ENCODE peak calls at places on chromosomes 2 and 18, in seven cellular contexts. One of them, this sample, is unnamed.

GRCh38 chr2:202278944-202279343 is 13.4 kb downstream of the NOP58 start:
- DNase-seq in IMR-90: peak; percentile 78
- DNase-seq in H1: no peak
- DNase-seq in mesendoderm: peak; percentile 59
- DNase-seq in neuronal stem cell: no peak
- DNase-seq in H9: no peak
- DNase-seq in trophoblast cell: no peak
- DNase-seq in this sample: peak; percentile 80

GRCh38 chr2:73232471-73233153 is 427 bp downstream of the PRADC1 start:
- DNase-seq in mesendoderm: no peak
- DNase-seq in trophoblast cell: no peak
- DNase-seq in IMR-90: no peak
- DNase-seq in H1: no peak
- DNase-seq in H9: no peak
- DNase-seq in neuronal stem cell: no peak
- DNase-seq in this sample: no peak

GRCh38 chr2:102768253-102768652 is 6.4 kb downstream of the TMEM182 start:
- DNase-seq in trophoblast cell: no peak
- DNase-seq in IMR-90: no peak
- DNase-seq in H9: no peak
- DNase-seq in mesendoderm: no peak
- DNase-seq in H1: no peak
- DNase-seq in neuronal stem cell: no peak
- DNase-seq in this sample: no peak

GRCh38 chr18:34097312-34097711 is 127.4 kb downstream of the NOL4 start:
- DNase-seq in H1: no peak
- DNase-seq in trophoblast cell: no peak
- DNase-seq in neuronal stem cell: no peak
- DNase-seq in H9: no peak
- DNase-seq in mesendoderm: no peak
- DNase-seq in IMR-90: no peak
- DNase-seq in this sample: peak; percentile 8

GRCh38 chr18:46340716-46341115 is 236.5 kb downstream of the HAUS1 start:
- DNase-seq in H9: no peak
- DNase-seq in H1: no peak
- DNase-seq in mesendoderm: no peak
- DNase-seq in neuronal stem cell: no peak
- DNase-seq in trophoblast cell: no peak
- DNase-seq in IMR-90: no peak
- DNase-seq in this sample: no peak

GRCh38 chr2:40256649-40257048 is 195.2 kb downstream of the SLC8A1 start:
- DNase-seq in IMR-90: no peak
- DNase-seq in neuronal stem cell: peak; percentile 15
- DNase-seq in trophoblast cell: no peak
- DNase-seq in mesendoderm: peak; percentile 87
- DNase-seq in H9: peak; percentile 76
- DNase-seq in H1: peak; percentile 51
- DNase-seq in this sample: no peak

GRCh38 chr2:2848621-2849443 is 517.8 kb upstream of the MYT1L start:
- DNase-seq in trophoblast cell: no peak
- DNase-seq in H9: no peak
- DNase-seq in IMR-90: no peak
- DNase-seq in neuronal stem cell: peak; percentile 24
- DNase-seq in mesendoderm: peak; percentile 38
- DNase-seq in H1: no peak
- DNase-seq in this sample: no peak

GRCh38 chr2:136057023-136057801 is 60.7 kb downstream of the CXCR4 start:
- DNase-seq in H9: no peak
- DNase-seq in H1: no peak
- DNase-seq in trophoblast cell: no peak
- DNase-seq in IMR-90: no peak
- DNase-seq in neuronal stem cell: no peak
- DNase-seq in mesendoderm: no peak
- DNase-seq in this sample: no peak

GRCh38 chr2:163637876-163638275 is 97.9 kb downstream of the FIGN start:
- DNase-seq in trophoblast cell: no peak
- DNase-seq in neuronal stem cell: peak; percentile 32
- DNase-seq in mesendoderm: no peak
- DNase-seq in H9: no peak
- DNase-seq in H1: no peak
- DNase-seq in IMR-90: no peak
- DNase-seq in this sample: no peak

GRCh38 chr2:80496770-80497169 is 192.2 kb upstream of the LRRTM1 start:
- DNase-seq in mesendoderm: no peak
- DNase-seq in H9: no peak
- DNase-seq in H1: no peak
- DNase-seq in IMR-90: peak; percentile 80
- DNase-seq in trophoblast cell: no peak
- DNase-seq in neuronal stem cell: no peak
- DNase-seq in this sample: peak; percentile 63

DNA sequence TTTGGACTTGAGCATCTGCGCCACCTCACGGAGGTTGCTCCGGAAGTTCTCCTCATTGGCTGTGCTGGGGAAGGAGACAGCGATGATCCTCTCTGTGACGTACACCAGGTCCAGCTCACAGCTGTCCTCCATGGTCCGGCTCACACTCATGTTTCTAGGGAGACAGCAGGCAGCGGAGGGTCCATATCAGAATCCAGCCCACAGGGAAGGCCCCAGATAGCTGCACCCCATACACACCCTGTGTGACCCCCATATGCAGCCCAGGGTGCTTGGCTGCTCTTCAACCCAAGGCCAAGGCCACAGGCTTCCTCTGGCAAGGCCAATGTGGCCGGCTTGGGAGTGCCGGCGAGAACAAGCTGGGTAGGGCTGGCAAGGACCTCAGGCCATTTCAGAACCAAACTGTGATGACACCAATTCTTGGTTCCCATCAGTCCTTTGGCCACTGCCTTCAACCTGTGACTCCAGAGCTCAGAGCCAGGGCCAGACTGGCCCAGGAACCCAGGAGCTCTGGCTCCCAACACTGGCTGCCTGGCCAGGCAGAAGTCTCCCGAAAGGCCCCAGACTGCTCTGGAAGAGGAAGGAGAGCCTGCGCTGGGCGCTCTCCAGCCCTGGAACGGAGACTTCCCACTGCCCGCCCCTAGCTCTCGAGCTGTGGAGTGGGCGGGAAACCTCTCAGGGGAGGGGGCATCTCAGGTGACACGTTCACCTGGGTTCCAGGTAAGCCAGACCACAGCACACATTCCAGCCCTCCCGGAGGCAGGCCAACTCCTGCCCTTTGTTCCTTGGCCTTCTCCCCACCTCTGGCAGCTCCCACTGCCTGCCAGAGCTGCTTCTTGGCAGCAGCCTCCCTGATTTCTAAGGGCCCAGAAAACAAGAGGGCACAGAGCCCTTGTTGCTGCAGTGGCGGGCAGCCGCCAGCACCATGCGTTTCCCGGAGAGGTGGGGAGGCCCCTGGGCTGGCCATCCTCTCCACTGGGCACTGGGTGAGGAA is 104.7 kb downstream of the TNS1 start:
- DNase-seq in mesendoderm: no peak
- DNase-seq in H1: no peak
- DNase-seq in H9: no peak
- DNase-seq in IMR-90: no peak
- DNase-seq in trophoblast cell: no peak
- DNase-seq in neuronal stem cell: no peak
- DNase-seq in this sample: no peak
- H2AK5ac ChIP-seq in mesendoderm: no peak overlapping the region
- H2AK5ac ChIP-seq in H1: peak overlapping the region; percentile 15
- H2AK5ac ChIP-seq in H9: no peak overlapping the region
- H2AK5ac ChIP-seq in IMR-90: peak overlapping the region; percentile 90
- H2AK5ac ChIP-seq in trophoblast cell: no peak overlapping the region
- H2AK5ac ChIP-seq in neuronal stem cell: no peak overlapping the region
- H2AK5ac ChIP-seq in this sample: no peak overlapping the region

GRCh38 chr2:174997110-174997509 is 8.1 kb downstream of the CHN1 start:
- DNase-seq in H1: no peak
- DNase-seq in trophoblast cell: no peak
- DNase-seq in mesendoderm: no peak
- DNase-seq in neuronal stem cell: no peak
- DNase-seq in IMR-90: no peak
- DNase-seq in H9: no peak
- DNase-seq in this sample: no peak
- H2AK5ac ChIP-seq in H1: no peak overlapping the region
- H2AK5ac ChIP-seq in trophoblast cell: no peak overlapping the region
- H2AK5ac ChIP-seq in mesendoderm: no peak overlapping the region
- H2AK5ac ChIP-seq in neuronal stem cell: no peak overlapping the region
- H2AK5ac ChIP-seq in IMR-90: no peak overlapping the region
- H2AK5ac ChIP-seq in H9: no peak overlapping the region
- H2AK5ac ChIP-seq in this sample: no peak overlapping the region

DNA sequence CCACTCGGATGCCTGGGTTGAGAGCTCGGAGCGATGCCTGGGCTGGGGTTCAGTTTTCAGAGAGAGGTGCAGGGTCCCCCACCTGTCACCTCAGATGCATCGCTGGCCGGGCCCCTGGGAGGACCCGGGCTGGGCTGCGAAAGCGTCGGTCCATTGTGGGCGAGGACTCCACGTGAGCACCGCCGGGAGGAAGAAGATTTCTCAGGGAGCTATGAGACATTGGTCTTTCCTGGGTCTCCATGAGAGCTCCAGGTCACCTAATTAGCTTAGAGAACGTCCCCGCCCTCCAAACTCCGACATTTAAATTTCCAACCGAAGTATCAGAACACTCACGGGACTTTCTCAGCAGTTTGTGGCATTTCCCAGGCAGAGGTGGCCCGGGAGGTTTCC is 2.2 kb downstream of the FBLN7 start:
- DNase-seq in mesendoderm: peak; percentile 50
- DNase-seq in neuronal stem cell: no peak
- DNase-seq in IMR-90: no peak
- DNase-seq in trophoblast cell: no peak
- DNase-seq in H9: no peak
- DNase-seq in H1: no peak
- DNase-seq in this sample: no peak
- H2AK5ac ChIP-seq in mesendoderm: no peak overlapping the region
- H2AK5ac ChIP-seq in neuronal stem cell: peak overlapping the region; percentile 36
- H2AK5ac ChIP-seq in IMR-90: no peak overlapping the region
- H2AK5ac ChIP-seq in trophoblast cell: peak overlapping the region; percentile 29
- H2AK5ac ChIP-seq in H9: no peak overlapping the region
- H2AK5ac ChIP-seq in H1: no peak overlapping the region
- H2AK5ac ChIP-seq in this sample: no peak overlapping the region

GRCh38 chr2:217913415-217913814 is 89.4 kb downstream of the TNS1 start:
- DNase-seq in trophoblast cell: no peak
- DNase-seq in IMR-90: no peak
- DNase-seq in H9: no peak
- DNase-seq in mesendoderm: no peak
- DNase-seq in H1: no peak
- DNase-seq in neuronal stem cell: no peak
- DNase-seq in this sample: no peak
- H2AK5ac ChIP-seq in trophoblast cell: no peak overlapping the region
- H2AK5ac ChIP-seq in IMR-90: peak overlapping the region; percentile 55
- H2AK5ac ChIP-seq in H9: no peak overlapping the region
- H2AK5ac ChIP-seq in mesendoderm: no peak overlapping the region
- H2AK5ac ChIP-seq in H1: no peak overlapping the region
- H2AK5ac ChIP-seq in neuronal stem cell: no peak overlapping the region
- H2AK5ac ChIP-seq in this sample: no peak overlapping the region

This sample was measured in mesenchymal stem cell.